ENCODE peak calls at places on chromosomes 7 and 10, in seven cellular contexts. Y is adrenal gland; X is sigmoid colon; C is lung; U is CD8-positive, alpha-beta T cell; R is IMR-90; D is mesendoderm. K is an unnamed sample. For H3K4me1, the result is how much of the 10 kb centered on the place peaks cover.

GRCh38 chr7:122442929-122443328 is 138.4 kb upstream of the FEZF1 start:
- DNase-seq in U (no peak), X (no peak), D (peak), C (no peak), Y (no peak), R (no peak), K (no peak)

GRCh38 chr7:155229548-155230168 is 68.0 kb upstream of the INSIG1 start:
- DNase-seq in U (no peak), R (no peak), D (no peak), C (no peak), X (peak), Y (no peak), K (peak)

GRCh38 chr7:121366852-121367431 is 29.2 kb downstream of the FAM3C start:
- DNase-seq in D (peak), Y (peak), C (no peak), U (no peak), X (no peak), R (peak), K (no peak)

GRCh38 chr10:104322416-104322782 is 15.9 kb downstream of the ITPRIP start:
- DNase-seq in R (no peak), U (no peak), X (peak), Y (no peak), C (no peak), D (no peak), K (peak)

GRCh38 chr10:103719036-103719435 is 136.3 kb downstream of the SH3PXD2A start:
- DNase-seq in D (no peak), Y (no peak), X (no peak), R (no peak), C (no peak), U (no peak), K (no peak)

GRCh38 chr10:90313548-90314325 is 544.1 kb downstream of the HTR7 start:
- DNase-seq in U (no peak), R (peak), X (no peak), D (peak), Y (no peak), C (no peak), K (no peak)

GRCh38 chr10:76037531-76037930 is 606.1 kb downstream of the LRMDA start:
- DNase-seq in C (no peak), X (no peak), R (no peak), Y (no peak), D (no peak), U (no peak), K (no peak)

GRCh38 chr7:54782314-54782713 is 23.3 kb upstream of the SEC61G start:
- DNase-seq in D (no peak), X (no peak), Y (no peak), C (no peak), U (no peak), R (no peak), K (no peak)

GRCh38 chr10:24824536-24824935 is 100.8 kb upstream of the ARHGAP21 start:
- DNase-seq in R (no peak), D (no peak), C (no peak), Y (no peak), U (no peak), X (no peak), K (no peak)

GRCh38 chr7:55100172-55100961 is 81.5 kb downstream of the EGFR start:
- DNase-seq in U (no peak), Y (no peak), R (peak), X (peak), C (no peak), D (no peak), K (peak)

GRCh38 chr7:75579899-75580298 is 87.8 kb downstream of the SPDYE5 start:
- DNase-seq in R (no peak), U (no peak), Y (no peak), D (no peak), X (no peak), C (no peak), K (peak)

GRCh38 chr7:139131622-139132021 is 22.1 kb upstream of the ZC3HAV1 start:
- DNase-seq in X (no peak), R (no peak), Y (no peak), C (no peak), U (no peak), D (no peak), K (no peak)

GRCh38 chr10:69237528-69238159 is 17.5 kb downstream of the HKDC1 start:
- DNase-seq in D (peak), R (peak), X (peak), U (peak), Y (peak), C (peak), K (peak)

GRCh38 chr10:30803901-30804322 is 174.4 kb upstream of the LYZL2 start:
- DNase-seq in R (peak), D (no peak), U (no peak), X (peak), Y (peak), C (peak), K (no peak)

GRCh38 chr10:60444494-60445064 is 54.9 kb upstream of the ANK3 start:
- DNase-seq in R (peak), X (no peak), U (no peak), D (no peak), Y (no peak), C (no peak), K (no peak)

GRCh38 chr7:42572561-42572960 is 335.6 kb upstream of the GLI3 start:
- DNase-seq in C (no peak), Y (no peak), X (no peak), U (no peak), R (no peak), D (no peak), K (no peak)

GRCh38 chr10:117662126-117662525 is 119.6 kb downstream of the EMX2 start:
- DNase-seq in R (no peak), C (no peak), Y (no peak), U (no peak), D (no peak), X (no peak), K (no peak)

GRCh38 chr7:45151131-45151684 is 6.4 kb upstream of the RAMP3 start:
- DNase-seq in U (no peak), D (no peak), C (no peak), X (peak), Y (no peak), R (no peak), K (peak)

GRCh38 chr7:49852619-49853462 is 79.4 kb downstream of the VWC2 start:
- DNase-seq in U (no peak), R (peak), C (no peak), D (peak), X (no peak), Y (peak), K (no peak)

GRCh38 chr10:68434657-68435056 is 27.6 kb upstream of the RUFY2 start:
- DNase-seq in R (peak), U (no peak), D (no peak), Y (no peak), X (no peak), C (no peak), K (no peak)

GRCh38 chr7:125526958-125527357 is 597.3 kb upstream of the POT1 start:
- DNase-seq in C (no peak), R (no peak), Y (no peak), X (no peak), U (no peak), D (no peak), K (no peak)

GRCh38 chr10:132796846-132797245 is 10.9 kb upstream of the NKX6-2 start:
- DNase-seq in U (no peak), Y (no peak), R (no peak), D (no peak), C (no peak), X (no peak), K (no peak)

GRCh38 chr10:35335718-35336083 is 608 bp upstream of the CCNY start:
- DNase-seq in X (no peak), D (peak), R (no peak), Y (peak), C (no peak), U (peak), K (no peak)

GRCh38 chr7:104908636-104909035 is 105.4 kb upstream of the KMT2E start:
- DNase-seq in Y (no peak), C (no peak), X (no peak), R (no peak), U (no peak), D (no peak), K (no peak)

GRCh38 chr7:149568218-149568617 is 70.6 kb upstream of the ZNF746 start:
- DNase-seq in C (no peak), U (no peak), R (no peak), Y (no peak), X (no peak), D (no peak), K (no peak)

GRCh38 chr10:60430017-60430416 is 40.3 kb upstream of the ANK3 start:
- DNase-seq in D (no peak), R (peak), Y (no peak), U (no peak), X (no peak), C (no peak), K (no peak)

GRCh38 chr10:45580371-45580770 is 92.2 kb downstream of the ZFAND4 start:
- DNase-seq in Y (no peak), D (no peak), C (no peak), X (no peak), U (no peak), R (no peak), K (no peak)

GRCh38 chr10:99396471-99396870 is 34.0 kb downstream of the GOT1 start:
- DNase-seq in C (no peak), U (no peak), R (peak), X (no peak), D (peak), Y (no peak), K (no peak)

GRCh38 chr7:17530249-17530648 is 231.8 kb downstream of the AHR start:
- DNase-seq in U (no peak), D (peak), Y (no peak), C (no peak), R (peak), X (no peak), K (no peak)

GRCh38 chr10:62050941-62051433 is 149.5 kb downstream of the ARID5B start:
- DNase-seq in Y (peak), C (peak), U (peak), X (no peak), R (peak), D (peak), K (peak)

GRCh38 chr10:603745-604144 is 85.7 kb downstream of the DIP2C start:
- DNase-seq in Y (no peak), C (no peak), R (no peak), D (no peak), X (peak), U (no peak), K (no peak)

GRCh38 chr7:37369904-37370303 is 78.8 kb downstream of the ELMO1 start:
- DNase-seq in X (no peak), C (no peak), Y (no peak), R (no peak), U (no peak), D (peak), K (no peak)

GRCh38 chr7:124752310-124752709 is 13.3 kb downstream of the GPR37 start:
- DNase-seq in D (peak), C (no peak), R (peak), U (no peak), X (no peak), Y (no peak), K (no peak)

GRCh38 chr10:90947025-90947960 is 26.4 kb upstream of the ANKRD1 start:
- DNase-seq in R (peak), C (no peak), U (no peak), Y (no peak), X (no peak), D (no peak), K (no peak)

GRCh38 chr10:131786756-131787605 is 113.8 kb upstream of the PPP2R2D start:
- DNase-seq in U (peak), D (peak), C (no peak), X (no peak), R (peak), Y (peak), K (no peak)

GRCh38 chr10:59104186-59104585 is 72.3 kb upstream of the PHYHIPL start:
- DNase-seq in R (no peak), Y (no peak), X (no peak), U (no peak), C (no peak), D (peak), K (no peak)

GRCh38 chr7:21044384-21044783 is 257.7 kb upstream of the SP8 start:
- DNase-seq in D (no peak), X (no peak), R (no peak), C (no peak), Y (no peak), U (no peak), K (no peak)
- H3K4me1 ChIP-seq in D (under half), X (under half), R (under half), C (under half), Y (under half), U (under half), K (under half)

DNA sequence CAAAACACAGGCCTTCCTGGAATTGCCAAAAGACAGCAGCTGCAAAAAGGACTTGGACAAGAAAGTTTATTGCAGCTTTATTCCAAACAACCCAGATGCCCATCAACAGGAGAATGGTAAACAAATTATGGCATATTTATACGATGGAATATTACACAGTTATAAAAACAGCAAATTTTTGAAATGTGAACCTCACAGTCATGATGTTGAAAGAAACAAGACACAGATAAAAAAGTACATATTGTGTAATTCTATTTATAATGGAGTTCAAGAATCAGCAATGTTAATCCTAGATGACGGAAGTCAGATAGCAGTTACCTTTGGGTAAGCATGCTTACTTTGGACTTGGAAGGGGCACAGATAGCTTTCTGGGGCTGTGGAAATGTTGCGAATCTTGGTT is 44.4 kb downstream of the SYPL1 start:
- DNase-seq in Y (no peak), U (no peak), D (no peak), R (no peak), C (no peak), X (no peak), K (no peak)
- H3K4me1 ChIP-seq in Y (under half), U (under half), D (under half), R (under half), C (under half), X (half or more), K (under half)

GRCh38 chr10:79446451-79447020 is 1.1 kb upstream of the ZCCHC24 start:
- DNase-seq in Y (peak), D (no peak), R (no peak), U (peak), X (peak), C (peak), K (peak)
- H3K4me1 ChIP-seq in Y (under half), D (under half), R (under half), U (under half), X (under half), C (under half), K (under half)

GRCh38 chr10:124535731-124536495 is 74.3 kb downstream of the LHPP start:
- DNase-seq in X (no peak), U (no peak), C (no peak), Y (no peak), R (no peak), D (peak), K (no peak)
- H3K4me1 ChIP-seq in X (under half), U (under half), C (under half), Y (under half), R (under half), D (under half), K (under half)

GRCh38 chr10:11793762-11794479 is 29.2 kb upstream of the PROSER2 start:
- DNase-seq in C (no peak), R (peak), Y (no peak), X (no peak), U (no peak), D (peak), K (no peak)

GRCh38 chr10:11794566-11794965 is 28.6 kb upstream of the PROSER2 start:
- DNase-seq in R (no peak), U (no peak), X (no peak), D (peak), Y (no peak), C (no peak), K (no peak)

GRCh38 chr10:11797281-11797680 is 25.9 kb upstream of the PROSER2 start:
- DNase-seq in U (no peak), C (no peak), D (no peak), X (no peak), R (no peak), Y (no peak), K (no peak)

GRCh38 chr10:11796439-11796838 is 26.7 kb upstream of the PROSER2 start:
- DNase-seq in U (no peak), R (no peak), D (no peak), Y (no peak), C (no peak), X (no peak), K (no peak)

DNA sequence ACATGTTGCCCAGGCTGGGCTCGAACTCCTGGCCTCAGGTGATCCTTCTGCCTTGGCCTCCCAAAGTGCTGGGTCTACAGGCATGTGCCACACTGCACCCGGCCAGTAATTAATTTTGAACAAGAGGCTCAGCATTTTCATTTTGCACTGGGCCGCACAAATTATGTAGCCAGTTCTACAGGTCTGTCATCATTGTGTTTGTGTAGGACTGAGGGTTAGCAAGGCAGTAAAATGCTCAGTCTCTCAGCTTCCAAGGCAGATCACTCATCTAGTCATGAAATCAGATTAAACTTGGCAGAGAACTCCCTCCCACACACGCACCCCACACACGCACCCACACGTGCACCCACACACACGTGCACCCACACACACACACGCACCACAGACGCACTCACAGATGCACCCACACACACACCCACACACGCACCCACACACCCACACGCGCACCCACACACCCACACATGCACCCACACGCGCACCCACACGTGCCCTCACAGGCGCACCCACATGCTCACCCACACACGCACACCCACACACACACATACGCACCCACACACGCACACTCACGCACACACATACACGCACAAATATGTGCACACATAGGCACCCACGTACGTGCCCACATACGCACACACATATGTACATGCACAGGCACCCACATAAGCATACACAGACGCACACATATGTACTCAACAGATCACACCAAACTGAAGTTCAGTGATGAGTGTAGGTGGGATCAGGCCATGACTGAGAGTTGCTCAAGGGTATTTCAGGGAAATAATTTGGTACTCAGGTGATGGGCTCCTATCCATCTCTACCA is 27.8 kb upstream of the PROSER2 start:
- DNase-seq in X (no peak), U (no peak), C (no peak), D (no peak), R (no peak), Y (no peak), K (no peak)
- H3K4me1 ChIP-seq in X (under half), U (under half), C (under half), D (under half), R (under half), Y (under half), K (under half)

GRCh38 chr10:26000971-26001370 is 66.9 kb downstream of the MYO3A start:
- DNase-seq in Y (no peak), D (peak), C (no peak), R (no peak), X (no peak), U (no peak), K (no peak)

DNA sequence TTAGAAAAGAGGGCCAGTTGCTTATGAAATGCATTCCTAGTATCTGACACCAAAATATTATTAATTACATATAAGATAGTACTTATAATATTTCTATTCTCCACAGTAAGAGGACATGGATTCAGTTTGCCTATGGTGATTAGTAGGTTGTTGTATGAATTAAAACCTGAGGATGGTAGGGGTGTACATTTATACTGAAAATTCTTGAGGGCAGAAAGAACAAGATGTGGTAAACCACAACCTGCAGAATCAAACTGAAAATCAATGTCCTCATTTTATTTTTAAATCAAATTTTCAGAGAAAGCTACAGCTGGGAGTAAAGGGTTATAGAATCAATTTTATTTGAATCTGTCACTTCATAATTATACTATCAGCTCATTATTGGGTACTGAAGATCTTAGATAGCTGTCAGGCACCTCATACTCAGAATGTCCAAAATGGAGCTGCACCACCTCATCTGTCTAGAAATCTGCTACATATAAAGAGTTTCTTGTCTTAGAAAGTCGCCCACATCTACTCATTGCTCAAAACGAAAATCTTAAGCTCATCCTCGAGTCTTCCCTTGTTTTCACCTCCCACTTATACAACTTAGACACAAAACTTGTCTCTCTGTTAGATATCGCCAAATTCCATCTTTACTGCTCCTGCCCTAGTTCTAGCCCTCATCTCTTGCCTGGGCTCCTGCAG is 65.4 kb downstream of the MYO3A start:
- DNase-seq in C (no peak), D (no peak), Y (no peak), X (no peak), U (no peak), R (no peak), K (no peak)
- H3K4me1 ChIP-seq in C (under half), D (under half), Y (under half), X (under half), U (under half), R (under half), K (under half)